ENCODE peak calls at places on chromosome 18, in seven cellular contexts. U, F, L, X, J, D and R are unnamed samples. For H3K36me3, the result is how much of the 10 kb centered on the place peaks cover.

GRCh38 chr18:50879302-50880107 is 587 bp downstream of the ME2 start:
- DNase-seq in U (peak), F (peak), L (no peak), X (no peak), J (no peak), D (peak), R (peak)

GRCh38 chr18:48542513-48543181 is 3.8 kb downstream of the CTIF start:
- DNase-seq in U (no peak), F (no peak), L (no peak), X (peak), J (no peak), D (no peak), R (no peak)

GRCh38 chr18:75455249-75456183 is 28.0 kb upstream of the SMIM21 start:
- DNase-seq in U (peak), F (no peak), L (no peak), X (no peak), J (no peak), D (no peak), R (no peak)

GRCh38 chr18:55243852-55244251 is 284.6 kb upstream of the CCDC68 start:
- DNase-seq in U (peak), F (no peak), L (no peak), X (no peak), J (no peak), D (no peak), R (no peak)

GRCh38 chr18:69956655-69957054 is 9.0 kb upstream of the CD226 start:
- DNase-seq in U (no peak), F (no peak), L (no peak), X (no peak), J (peak), D (no peak), R (no peak)

GRCh38 chr18:7476386-7476785 is 90.7 kb upstream of the PTPRM start:
- DNase-seq in U (no peak), F (no peak), L (no peak), X (no peak), J (no peak), D (no peak), R (no peak)

GRCh38 chr18:69469444-69469919 is 68.8 kb downstream of the DOK6 start:
- DNase-seq in U (no peak), F (no peak), L (peak), X (no peak), J (peak), D (no peak), R (peak)

GRCh38 chr18:68738572-68738971 is 23.7 kb upstream of the TMX3 start:
- DNase-seq in U (no peak), F (no peak), L (no peak), X (no peak), J (no peak), D (no peak), R (no peak)

GRCh38 chr18:79574938-79575525 is 104.6 kb upstream of the CTDP1 start:
- DNase-seq in U (no peak), F (peak), L (no peak), X (no peak), J (no peak), D (no peak), R (peak)

GRCh38 chr18:6561029-6561861 is 146.5 kb upstream of the L3MBTL4 start:
- DNase-seq in U (peak), F (peak), L (no peak), X (no peak), J (peak), D (no peak), R (peak)

GRCh38 chr18:47150824-47151366 is 595 bp upstream of the HDHD2 start:
- DNase-seq in U (no peak), F (no peak), L (no peak), X (no peak), J (peak), D (peak), R (peak)

GRCh38 chr18:37230762-37231161 is 334.8 kb downstream of the CELF4 start:
- DNase-seq in U (no peak), F (no peak), L (no peak), X (no peak), J (no peak), D (no peak), R (no peak)

GRCh38 chr18:73136134-73136533 is 268.3 kb upstream of the NETO1 start:
- DNase-seq in U (no peak), F (no peak), L (no peak), X (no peak), J (no peak), D (peak), R (no peak)

DNA sequence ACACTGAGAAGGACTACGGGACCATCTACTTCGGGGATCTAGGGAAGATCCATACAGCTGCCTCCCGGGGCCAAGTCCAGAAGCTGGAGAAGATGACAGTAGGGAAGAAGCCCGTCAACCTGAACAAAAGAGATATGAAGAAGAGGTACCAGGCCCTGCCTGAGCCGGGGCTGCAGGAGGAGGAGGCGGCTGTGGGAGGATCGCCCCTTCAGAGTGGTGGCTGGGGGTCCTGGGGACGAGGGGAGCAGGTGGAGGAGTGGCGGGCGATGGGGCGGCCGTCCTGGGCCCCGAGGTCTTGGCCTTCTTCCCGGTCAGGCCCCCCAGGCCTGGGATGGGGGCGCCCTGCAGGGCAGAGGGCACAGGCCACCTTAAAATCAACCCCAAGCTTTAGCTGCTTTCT is 524 bp downstream of the ANKRD30B start:
- DNase-seq in U (no peak), F (no peak), L (no peak), X (no peak), J (no peak), D (no peak), R (no peak)
- H3K4me3 ChIP-seq in U (no peak), F (no peak), L (no peak), X (no peak), J (no peak), D (no peak), R (no peak)

DNA sequence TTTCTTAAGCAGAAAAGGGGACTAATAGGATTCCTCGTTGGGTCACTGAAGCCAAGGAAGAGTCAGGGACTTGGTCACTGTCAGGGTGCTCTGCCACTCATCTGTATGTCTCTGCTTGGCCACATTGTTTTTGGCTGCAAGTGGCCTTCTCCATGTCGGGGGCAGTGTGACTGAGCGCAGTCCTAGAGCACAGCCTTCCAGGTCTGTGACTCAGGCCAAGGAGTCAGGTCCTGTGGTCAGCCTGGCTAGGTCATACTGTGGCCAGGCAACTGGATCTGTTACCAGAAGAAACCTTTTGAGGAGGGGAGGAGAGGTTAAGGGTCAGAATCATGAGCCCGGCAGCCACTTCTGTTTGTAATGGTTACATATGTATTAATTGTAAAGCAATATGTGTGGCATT is 61.3 kb downstream of the GALNT1 start:
- DNase-seq in U (no peak), F (no peak), L (no peak), X (no peak), J (no peak), D (no peak), R (no peak)
- H3K36me3 ChIP-seq in U (under half), F (under half), L (under half), X (under half), J (under half), D (under half), R (under half)

DNA sequence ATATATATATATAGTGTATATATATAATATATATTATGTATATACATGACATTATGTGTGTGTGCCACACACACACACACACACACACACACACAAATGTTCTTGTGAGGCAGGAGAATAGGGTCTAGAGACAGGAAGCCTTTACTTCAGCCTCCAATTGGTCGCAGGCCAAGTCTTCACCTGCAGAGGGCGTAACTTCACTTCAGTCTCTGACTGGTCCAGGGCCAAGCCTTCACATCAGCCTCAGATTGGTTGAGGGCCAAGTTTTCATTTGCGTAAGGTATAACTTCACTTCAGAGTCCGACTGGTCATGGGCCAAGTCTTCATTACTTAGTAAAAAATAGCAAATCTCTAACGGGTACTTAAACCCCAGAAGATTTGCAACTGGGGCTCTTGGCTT is 13.2 kb upstream of the SS18 start:
- DNase-seq in U (no peak), F (no peak), L (peak), X (no peak), J (no peak), D (peak), R (peak)
- TF ChIP-seq CTCF in U (no peak), F (peak), L (peak), X (no peak), J (no peak), D (peak), R (peak)

GRCh38 chr18:59477849-59478248 is 118.8 kb upstream of the LMAN1 start:
- DNase-seq in U (no peak), F (no peak), L (no peak), X (no peak), J (no peak), D (no peak), R (no peak)

GRCh38 chr18:59479776-59480175 is 120.7 kb upstream of the LMAN1 start:
- DNase-seq in U (no peak), F (no peak), L (no peak), X (no peak), J (no peak), D (no peak), R (no peak)

GRCh38 chr18:59481436-59481835 is 122.4 kb upstream of the LMAN1 start:
- DNase-seq in U (no peak), F (no peak), L (no peak), X (no peak), J (no peak), D (no peak), R (no peak)

DNA sequence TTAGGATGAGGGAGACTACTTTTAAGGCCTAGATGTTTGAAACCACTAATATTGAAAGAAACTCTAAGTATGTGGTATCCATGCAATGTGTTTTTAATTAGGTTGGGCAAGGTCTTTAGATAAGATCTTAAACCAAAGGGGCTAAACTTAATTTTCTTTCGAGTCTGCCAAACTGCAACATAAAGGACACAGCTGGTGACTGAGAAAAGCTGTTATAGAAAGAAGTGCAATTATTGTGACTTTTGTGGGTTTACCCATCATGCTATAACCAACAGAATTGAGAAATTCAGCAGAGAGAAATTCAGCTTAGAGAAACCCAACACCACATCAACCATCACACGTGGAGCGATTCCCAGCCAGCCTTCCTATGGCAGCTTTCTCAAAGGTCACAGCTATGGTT is 119.5 kb upstream of the LMAN1 start:
- DNase-seq in U (peak), F (no peak), L (no peak), X (no peak), J (no peak), D (no peak), R (no peak)
- H3K4me3 ChIP-seq in U (no peak), F (no peak), L (no peak), X (no peak), J (no peak), D (no peak), R (no peak)

GRCh38 chr18:23515911-23516546 is 12.7 kb downstream of the RMC1 start:
- DNase-seq in U (peak), F (peak), L (peak), X (peak), J (no peak), D (peak), R (peak)
- H3K36me3 ChIP-seq in U (under half), F (half or more), L (under half), X (under half), J (half or more), D (under half), R (half or more)

DNA sequence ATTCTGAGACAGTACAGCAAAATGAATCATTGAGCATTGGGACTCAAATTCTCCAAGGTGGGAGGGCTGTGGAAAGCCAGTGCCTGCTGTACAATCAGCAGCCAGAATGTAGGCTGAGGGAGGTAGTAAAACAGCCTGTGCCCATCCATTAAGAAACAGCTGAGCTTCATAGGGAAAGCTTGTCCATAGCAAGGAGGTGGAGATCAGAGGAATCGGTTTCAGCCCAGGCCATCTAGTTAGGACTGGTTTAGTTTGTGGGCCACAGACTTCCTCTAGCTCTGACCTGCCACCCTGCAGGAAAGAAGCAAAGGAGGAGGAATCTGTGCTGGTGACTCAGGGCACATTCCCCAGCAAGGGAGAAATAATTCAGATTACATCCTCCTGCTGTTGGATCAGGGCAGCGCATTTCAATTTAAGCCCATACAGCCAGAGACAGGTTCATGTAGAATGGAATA is 333.4 kb downstream of the SETBP1 start:
- DNase-seq in U (peak), F (no peak), L (no peak), X (peak), J (no peak), D (no peak), R (no peak)
- TF ChIP-seq CTCF in U (peak), F (no peak), L (no peak), X (peak), J (no peak), D (no peak), R (no peak)

DNA sequence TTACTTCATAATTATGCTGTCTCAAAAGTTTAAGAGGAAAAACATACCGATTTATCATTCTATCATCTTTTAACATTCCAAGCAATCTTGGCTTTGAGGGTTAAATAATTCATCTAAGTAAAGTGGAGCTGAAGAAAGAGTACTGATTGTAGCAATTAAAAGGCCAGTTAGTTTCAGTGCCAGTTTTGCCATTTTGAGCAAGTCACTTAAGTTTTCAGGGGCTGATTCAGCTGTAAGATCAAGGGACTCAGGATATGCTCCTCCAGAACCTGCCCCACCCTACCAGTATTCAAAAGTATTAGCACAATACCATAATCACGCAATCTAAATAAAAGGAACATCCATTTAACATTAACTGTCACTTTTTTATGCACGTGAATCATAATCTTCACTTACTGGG is 1.9 kb downstream of the SS18 start:
- DNase-seq in U (peak), F (no peak), L (no peak), X (no peak), J (no peak), D (no peak), R (no peak)
- H3K4me3 ChIP-seq in U (peak), F (peak), L (no peak), X (peak), J (peak), D (peak), R (no peak)

GRCh38 chr18:32110005-32110404 is 18.3 kb downstream of the RNF138 start:
- DNase-seq in U (no peak), F (no peak), L (no peak), X (no peak), J (no peak), D (no peak), R (no peak)

GRCh38 chr18:32114293-32114692 is 22.6 kb downstream of the RNF138 start:
- DNase-seq in U (no peak), F (no peak), L (no peak), X (no peak), J (no peak), D (no peak), R (no peak)

DNA sequence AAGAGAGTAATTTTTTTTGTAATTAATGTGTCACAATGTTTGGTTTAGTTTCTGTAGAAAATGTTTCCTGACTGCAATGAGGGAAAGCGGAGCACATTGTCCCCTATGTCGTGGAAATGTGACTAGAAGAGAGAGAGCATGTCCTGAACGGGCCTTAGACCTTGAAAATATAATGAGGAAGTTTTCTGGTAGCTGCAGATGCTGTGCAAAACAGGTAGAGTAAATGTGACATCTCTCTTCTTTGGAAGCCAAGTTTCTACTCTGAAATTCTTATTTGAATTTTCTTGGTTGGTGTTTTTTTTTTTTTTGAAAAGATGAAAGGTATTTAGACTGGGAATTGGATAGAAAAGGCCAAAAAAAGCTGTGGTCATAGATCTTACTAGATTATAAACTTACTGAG is 20.0 kb downstream of the RNF138 start:
- DNase-seq in U (no peak), F (no peak), L (no peak), X (no peak), J (no peak), D (no peak), R (no peak)
- H3K36me3 ChIP-seq in U (under half), F (under half), L (under half), X (under half), J (under half), D (under half), R (half or more)

GRCh38 chr18:65786400-65786948 is 35.7 kb downstream of the CDH7 start:
- DNase-seq in U (no peak), F (no peak), L (no peak), X (no peak), J (no peak), D (no peak), R (no peak)

GRCh38 chr18:65791753-65792152 is 40.9 kb downstream of the CDH7 start:
- DNase-seq in U (no peak), F (no peak), L (no peak), X (no peak), J (no peak), D (no peak), R (no peak)

GRCh38 chr18:65788373-65788772 is 37.6 kb downstream of the CDH7 start:
- DNase-seq in U (no peak), F (no peak), L (no peak), X (no peak), J (no peak), D (peak), R (peak)
- TF ChIP-seq CTCF in U (no peak), F (no peak), L (no peak), X (no peak), J (no peak), D (peak), R (peak)